ENCODE peak calls at places on chromosomes 5 and 9, in nine cellular contexts. One of them, this sample, is unnamed.

GRCh38 chr5:116358911-116359418 is 215.7 kb downstream of the SEMA6A start:
- DNase-seq in activated CD4-positive, CD25-positive, alpha-beta regulatory T cell: no peak
- DNase-seq in testis: no peak
- DNase-seq in AG09319: no peak
- DNase-seq in aorta: no peak
- DNase-seq in activated CD4-positive, alpha-beta T cell treated with anti-CD3 and anti-CD28 coated beads, Interleukin-2, amount 50 U/mL, for 1 hour: no peak
- DNase-seq in mammary epithelial cell: no peak
- DNase-seq in activated T-helper 1 cell treated with anti-CD3 and anti-CD28 coated beads, Interleukin-2, amount 50 U/mL, for 16 hours: no peak
- DNase-seq in thoracic aorta: no peak
- DNase-seq in this sample: no peak

GRCh38 chr9:88772602-88773001 is 218.7 kb upstream of the S1PR3 start:
- DNase-seq in testis: no peak
- DNase-seq in activated CD4-positive, alpha-beta T cell treated with anti-CD3 and anti-CD28 coated beads, Interleukin-2, amount 50 U/mL, for 1 hour: no peak
- DNase-seq in thoracic aorta: no peak
- DNase-seq in activated T-helper 1 cell treated with anti-CD3 and anti-CD28 coated beads, Interleukin-2, amount 50 U/mL, for 16 hours: no peak
- DNase-seq in mammary epithelial cell: peak
- DNase-seq in activated CD4-positive, CD25-positive, alpha-beta regulatory T cell: no peak
- DNase-seq in aorta: no peak
- DNase-seq in AG09319: no peak
- DNase-seq in this sample: no peak

GRCh38 chr5:179588166-179588565 is 35.3 kb downstream of the HNRNPH1 start:
- DNase-seq in activated T-helper 1 cell treated with anti-CD3 and anti-CD28 coated beads, Interleukin-2, amount 50 U/mL, for 16 hours: no peak
- DNase-seq in activated CD4-positive, CD25-positive, alpha-beta regulatory T cell: no peak
- DNase-seq in activated CD4-positive, alpha-beta T cell treated with anti-CD3 and anti-CD28 coated beads, Interleukin-2, amount 50 U/mL, for 1 hour: no peak
- DNase-seq in testis: no peak
- DNase-seq in AG09319: no peak
- DNase-seq in aorta: no peak
- DNase-seq in thoracic aorta: no peak
- DNase-seq in mammary epithelial cell: no peak
- DNase-seq in this sample: no peak

GRCh38 chr5:55172051-55172899 is 702 bp downstream of the CDC20B start:
- DNase-seq in AG09319: peak
- DNase-seq in testis: peak
- DNase-seq in activated T-helper 1 cell treated with anti-CD3 and anti-CD28 coated beads, Interleukin-2, amount 50 U/mL, for 16 hours: peak
- DNase-seq in activated CD4-positive, CD25-positive, alpha-beta regulatory T cell: peak
- DNase-seq in thoracic aorta: no peak
- DNase-seq in activated CD4-positive, alpha-beta T cell treated with anti-CD3 and anti-CD28 coated beads, Interleukin-2, amount 50 U/mL, for 1 hour: peak
- DNase-seq in aorta: no peak
- DNase-seq in mammary epithelial cell: peak
- DNase-seq in this sample: peak

GRCh38 chr5:66197764-66198405 is 53.8 kb downstream of the SREK1 start:
- DNase-seq in activated CD4-positive, CD25-positive, alpha-beta regulatory T cell: no peak
- DNase-seq in thoracic aorta: no peak
- DNase-seq in testis: no peak
- DNase-seq in aorta: no peak
- DNase-seq in AG09319: no peak
- DNase-seq in activated T-helper 1 cell treated with anti-CD3 and anti-CD28 coated beads, Interleukin-2, amount 50 U/mL, for 16 hours: no peak
- DNase-seq in activated CD4-positive, alpha-beta T cell treated with anti-CD3 and anti-CD28 coated beads, Interleukin-2, amount 50 U/mL, for 1 hour: no peak
- DNase-seq in mammary epithelial cell: no peak
- DNase-seq in this sample: no peak

GRCh38 chr9:127809562-127810377 is 7.1 kb downstream of the FPGS start:
- DNase-seq in AG09319: no peak
- DNase-seq in thoracic aorta: no peak
- DNase-seq in activated CD4-positive, alpha-beta T cell treated with anti-CD3 and anti-CD28 coated beads, Interleukin-2, amount 50 U/mL, for 1 hour: no peak
- DNase-seq in activated T-helper 1 cell treated with anti-CD3 and anti-CD28 coated beads, Interleukin-2, amount 50 U/mL, for 16 hours: no peak
- DNase-seq in mammary epithelial cell: peak
- DNase-seq in aorta: no peak
- DNase-seq in testis: no peak
- DNase-seq in activated CD4-positive, CD25-positive, alpha-beta regulatory T cell: no peak
- DNase-seq in this sample: no peak

GRCh38 chr5:139492700-139493192 is 10.2 kb upstream of the STING1 start:
- DNase-seq in mammary epithelial cell: peak
- DNase-seq in AG09319: peak
- DNase-seq in activated T-helper 1 cell treated with anti-CD3 and anti-CD28 coated beads, Interleukin-2, amount 50 U/mL, for 16 hours: no peak
- DNase-seq in aorta: no peak
- DNase-seq in thoracic aorta: no peak
- DNase-seq in testis: no peak
- DNase-seq in activated CD4-positive, CD25-positive, alpha-beta regulatory T cell: no peak
- DNase-seq in activated CD4-positive, alpha-beta T cell treated with anti-CD3 and anti-CD28 coated beads, Interleukin-2, amount 50 U/mL, for 1 hour: no peak
- DNase-seq in this sample: no peak

GRCh38 chr9:127928232-127929043 is 2.1 kb downstream of the PIP5KL1 start:
- DNase-seq in aorta: no peak
- DNase-seq in mammary epithelial cell: no peak
- DNase-seq in activated CD4-positive, alpha-beta T cell treated with anti-CD3 and anti-CD28 coated beads, Interleukin-2, amount 50 U/mL, for 1 hour: no peak
- DNase-seq in activated T-helper 1 cell treated with anti-CD3 and anti-CD28 coated beads, Interleukin-2, amount 50 U/mL, for 16 hours: no peak
- DNase-seq in testis: no peak
- DNase-seq in thoracic aorta: no peak
- DNase-seq in AG09319: no peak
- DNase-seq in activated CD4-positive, CD25-positive, alpha-beta regulatory T cell: no peak
- DNase-seq in this sample: no peak

GRCh38 chr9:91378695-91379127 is 17.0 kb upstream of the AUH start:
- DNase-seq in activated CD4-positive, alpha-beta T cell treated with anti-CD3 and anti-CD28 coated beads, Interleukin-2, amount 50 U/mL, for 1 hour: no peak
- DNase-seq in thoracic aorta: no peak
- DNase-seq in AG09319: peak
- DNase-seq in activated T-helper 1 cell treated with anti-CD3 and anti-CD28 coated beads, Interleukin-2, amount 50 U/mL, for 16 hours: no peak
- DNase-seq in aorta: no peak
- DNase-seq in mammary epithelial cell: no peak
- DNase-seq in testis: no peak
- DNase-seq in activated CD4-positive, CD25-positive, alpha-beta regulatory T cell: no peak
- DNase-seq in this sample: no peak

GRCh38 chr5:129807162-129807814 is 59.4 kb downstream of the MINAR2 start:
- DNase-seq in testis: no peak
- DNase-seq in activated T-helper 1 cell treated with anti-CD3 and anti-CD28 coated beads, Interleukin-2, amount 50 U/mL, for 16 hours: no peak
- DNase-seq in thoracic aorta: no peak
- DNase-seq in activated CD4-positive, alpha-beta T cell treated with anti-CD3 and anti-CD28 coated beads, Interleukin-2, amount 50 U/mL, for 1 hour: no peak
- DNase-seq in aorta: no peak
- DNase-seq in mammary epithelial cell: peak
- DNase-seq in AG09319: no peak
- DNase-seq in activated CD4-positive, CD25-positive, alpha-beta regulatory T cell: no peak
- DNase-seq in this sample: no peak

GRCh38 chr5:54249210-54250028 is 61.0 kb downstream of the ARL15 start:
- DNase-seq in activated T-helper 1 cell treated with anti-CD3 and anti-CD28 coated beads, Interleukin-2, amount 50 U/mL, for 16 hours: peak
- DNase-seq in aorta: peak
- DNase-seq in thoracic aorta: no peak
- DNase-seq in activated CD4-positive, CD25-positive, alpha-beta regulatory T cell: peak
- DNase-seq in mammary epithelial cell: no peak
- DNase-seq in activated CD4-positive, alpha-beta T cell treated with anti-CD3 and anti-CD28 coated beads, Interleukin-2, amount 50 U/mL, for 1 hour: peak
- DNase-seq in testis: no peak
- DNase-seq in AG09319: no peak
- DNase-seq in this sample: peak

GRCh38 chr5:55668356-55668755 is 43.8 kb downstream of the SLC38A9 start:
- DNase-seq in activated CD4-positive, CD25-positive, alpha-beta regulatory T cell: no peak
- DNase-seq in thoracic aorta: no peak
- DNase-seq in AG09319: no peak
- DNase-seq in activated CD4-positive, alpha-beta T cell treated with anti-CD3 and anti-CD28 coated beads, Interleukin-2, amount 50 U/mL, for 1 hour: no peak
- DNase-seq in activated T-helper 1 cell treated with anti-CD3 and anti-CD28 coated beads, Interleukin-2, amount 50 U/mL, for 16 hours: no peak
- DNase-seq in testis: no peak
- DNase-seq in aorta: no peak
- DNase-seq in mammary epithelial cell: peak
- DNase-seq in this sample: no peak

This sample was measured in activated T-cell treated with anti-CD3 and anti-CD28 coated beads, Interleukin-2, amount 50 U/mL, for 72 hours.